ENCODE peak calls at places on chromosomes 4 and X, in eight cellular contexts. V is NCI-H1930; C is GM23338; Z is neural crest cell; T is stimulated activated CD4-positive, alpha-beta T cell treated with anti-CD3 and anti-CD28 coated beads, TNF-alpha, amount 100 ng/mL, for 1 hour; G is breast epithelium; H is cardiac fibroblast; Q is right lobe of liver. B is an unnamed sample.

GRCh38 chr4:1590244-1590643 is 93.9 kb downstream of the FAM53A start:
- DNase-seq in V (no peak), C (no peak), Z (no peak), T (no peak), G (no peak), H (no peak), Q (no peak), B (no peak)

GRCh38 chr4:125780159-125780558 is 465.4 kb downstream of the FAT4 start:
- DNase-seq in V (no peak), C (no peak), Z (no peak), T (no peak), G (no peak), H (peak; percentile 22), Q (no peak), B (no peak)

GRCh38 chr4:142475663-142476062 is 370.4 kb downstream of the INPP4B start:
- DNase-seq in V (no peak), C (no peak), Z (no peak), T (no peak), G (no peak), H (no peak), Q (no peak), B (no peak)

GRCh38 chr4:15690020-15690809 is 8.6 kb downstream of the FAM200B start:
- DNase-seq in V (no peak), C (peak; percentile 87), Z (no peak), T (no peak), G (no peak), H (peak; percentile 95), Q (no peak), B (no peak)

GRCh38 chr4:68378226-68378625 is 28.3 kb upstream of the YTHDC1 start:
- DNase-seq in V (no peak), C (no peak), Z (no peak), T (no peak), G (no peak), H (no peak), Q (no peak), B (no peak)

GRCh38 chr4:16129336-16129735 is 45.5 kb upstream of the PROM1 start:
- DNase-seq in V (peak; percentile 69), C (no peak), Z (no peak), T (no peak), G (no peak), H (no peak), Q (no peak), B (peak; percentile 67)

GRCh38 chr4:8391972-8392371 is 48.6 kb downstream of the ACOX3 start:
- DNase-seq in V (no peak), C (no peak), Z (no peak), T (no peak), G (no peak), H (peak; percentile 93), Q (no peak), B (no peak)

GRCh38 chr4:139584784-139585183 is 28.8 kb upstream of the SETD7 start:
- DNase-seq in V (no peak), C (no peak), Z (no peak), T (no peak), G (no peak), H (no peak), Q (no peak), B (no peak)

GRCh38 chr4:120007171-120007894 is 59.3 kb downstream of the MAD2L1 start:
- DNase-seq in V (no peak), C (no peak), Z (no peak), T (no peak), G (no peak), H (peak; percentile 79), Q (no peak), B (no peak)

GRCh38 chrX:36414056-36414455 is 494.5 kb downstream of the CFAP47 start:
- DNase-seq in V (no peak), C (no peak), Z (no peak), T (no peak), G (no peak), H (no peak), Q (no peak), B (no peak)

GRCh38 chrX:129086802-129087201 is 436.5 kb downstream of the SMARCA1 start:
- DNase-seq in V (no peak), C (no peak), Z (no peak), T (no peak), G (no peak), H (no peak), Q (peak; percentile 49), B (no peak)

GRCh38 chr4:126375462-126376054 is 1060.8 kb downstream of the FAT4 start:
- DNase-seq in V (no peak), C (no peak), Z (no peak), T (no peak), G (no peak), H (peak; percentile 3), Q (no peak), B (no peak)

GRCh38 chr4:69470561-69470960 is 25.1 kb downstream of the UGT2B4 start:
- DNase-seq in V (no peak), C (peak; percentile 37), Z (no peak), T (no peak), G (no peak), H (no peak), Q (no peak), B (no peak)

GRCh38 chr4:4990857-4991540 is 28.3 kb downstream of the CYTL1 start:
- DNase-seq in V (no peak), C (no peak), Z (no peak), T (no peak), G (no peak), H (peak; percentile 96), Q (no peak), B (peak; percentile 33)

GRCh38 chr4:85147481-85148076 is 181.1 kb upstream of the WDFY3 start:
- DNase-seq in V (peak; percentile 39), C (peak; percentile 88), Z (peak; percentile 10), T (no peak), G (no peak), H (peak; percentile 86), Q (no peak), B (peak; percentile 71)

GRCh38 chr4:25406081-25406692 is 29.1 kb downstream of the ANAPC4 start:
- DNase-seq in V (no peak), C (no peak), Z (no peak), T (no peak), G (no peak), H (peak; percentile 41), Q (no peak), B (no peak)

GRCh38 chrX:18252644-18253359 is 32.1 kb upstream of the BEND2 start:
- DNase-seq in V (no peak), C (peak; percentile 45), Z (no peak), T (no peak), G (no peak), H (peak; percentile 31), Q (no peak), B (no peak)

GRCh38 chrX:49155243-49155899 is 7.2 kb upstream of the MAGIX start:
- DNase-seq in V (no peak), C (peak; percentile 92), Z (peak; percentile 9), T (no peak), G (no peak), H (peak; percentile 73), Q (peak; percentile 26), B (peak; percentile 70)

B was measured in SK-N-DZ.